ENCODE peak calls at places on chromosomes 7 and 10, in six cellular contexts. O is HCT116, V is transverse colon, X is stomach, E is Panc1, D is H1. L is an unnamed sample. For H3K9me3 and H3K4me1, the result is how much of the 10 kb centered on the place peaks cover.

GRCh38 chr10:11243425-11244222 is 226.0 kb downstream of the CELF2 start:
- DNase-seq in D (no peak), O (no peak), V (no peak), E (no peak), X (no peak), L (no peak)

GRCh38 chr10:34539533-34540315 is 275.4 kb downstream of the PARD3 start:
- DNase-seq in V (peak), E (no peak), X (no peak), O (no peak), D (no peak), L (no peak)

GRCh38 chr10:17764142-17764541 is 12.1 kb downstream of the TMEM236 start:
- DNase-seq in X (no peak), E (no peak), O (no peak), D (no peak), V (no peak), L (no peak)

GRCh38 chr7:93551063-93551895 is 23.2 kb downstream of the CALCR start:
- DNase-seq in O (peak), X (no peak), D (no peak), V (no peak), E (peak), L (no peak)

GRCh38 chr7:24721378-24722030 is 35.8 kb downstream of the GSDME start:
- DNase-seq in E (no peak), D (no peak), X (no peak), V (no peak), O (no peak), L (no peak)

GRCh38 chr10:118595598-118596425 is at the start of gene PRLHR:
- DNase-seq in X (no peak), E (no peak), D (no peak), V (no peak), O (no peak), L (no peak)

GRCh38 chr7:80346704-80347103 is 165.2 kb downstream of the GNAT3 start:
- DNase-seq in X (no peak), O (peak), V (no peak), D (no peak), E (peak), L (no peak)

GRCh38 chr10:73867126-73867807 is 7.1 kb downstream of the CAMK2G start:
- DNase-seq in D (no peak), V (no peak), E (no peak), X (no peak), O (no peak), L (no peak)

GRCh38 chr7:124959676-124960075 is 30.1 kb upstream of the POT1 start:
- DNase-seq in V (no peak), D (no peak), X (no peak), O (no peak), E (no peak), L (no peak)

GRCh38 chr10:34145751-34146150 is 669.3 kb downstream of the PARD3 start:
- DNase-seq in O (no peak), X (no peak), V (no peak), D (no peak), E (no peak), L (no peak)

GRCh38 chr7:17619194-17619818 is 320.9 kb downstream of the AHR start:
- DNase-seq in D (no peak), X (no peak), O (no peak), V (no peak), E (no peak), L (no peak)

GRCh38 chr7:27148031-27148775 is 629 bp upstream of the HOXA6 start:
- DNase-seq in D (no peak), E (no peak), O (no peak), X (no peak), V (peak), L (no peak)

GRCh38 chr7:142855401-142855743 is 496 bp downstream of the EPHB6 start:
- DNase-seq in X (no peak), V (no peak), D (no peak), E (no peak), O (no peak), L (no peak)

GRCh38 chr10:127886371-127887051 is 6.2 kb downstream of the CLRN3 start:
- DNase-seq in X (no peak), D (no peak), E (no peak), V (peak), O (no peak), L (peak)

GRCh38 chr7:84450802-84451201 is 256.2 kb upstream of the SEMA3A start:
- DNase-seq in X (no peak), E (no peak), D (no peak), O (no peak), V (no peak), L (no peak)

GRCh38 chr7:130292682-130293257 is at the start of gene CPA4:
- DNase-seq in D (no peak), E (peak), X (no peak), O (peak), V (no peak), L (no peak)

GRCh38 chr10:117399341-117400196 is 24.3 kb upstream of the PDZD8 start:
- DNase-seq in D (no peak), X (no peak), O (no peak), V (no peak), E (no peak), L (no peak)

GRCh38 chr10:63369711-63370110 is 96.1 kb downstream of the JMJD1C start:
- DNase-seq in V (no peak), D (no peak), X (no peak), O (no peak), E (no peak), L (no peak)

GRCh38 chr7:30321992-30322637 is 37.7 kb downstream of the ZNRF2 start:
- DNase-seq in O (no peak), D (no peak), E (no peak), X (no peak), V (no peak), L (no peak)

GRCh38 chr7:135684134-135684533 is 21.8 kb downstream of the STMP1 start:
- DNase-seq in D (no peak), V (no peak), E (no peak), X (no peak), O (no peak), L (no peak)

GRCh38 chr10:97931041-97931440 is 81.4 kb downstream of the GOLGA7B start:
- DNase-seq in V (no peak), O (no peak), E (no peak), X (no peak), D (no peak), L (no peak)

GRCh38 chr10:43981232-43981631 is 332.6 kb upstream of the ZNF32 start:
- DNase-seq in O (no peak), D (no peak), V (no peak), E (no peak), X (no peak), L (no peak)

GRCh38 chr7:155538293-155538692 is 8.1 kb downstream of the CNPY1 start:
- DNase-seq in X (no peak), V (no peak), O (no peak), D (no peak), E (no peak), L (no peak)

GRCh38 chr10:30045961-30046360 is 13.4 kb downstream of the JCAD start:
- DNase-seq in X (no peak), V (no peak), O (no peak), E (no peak), D (no peak), L (no peak)

GRCh38 chr7:154409703-154410311 is 357.6 kb downstream of the DPP6 start:
- DNase-seq in E (no peak), O (no peak), V (no peak), X (no peak), D (no peak), L (no peak)

GRCh38 chr7:5315761-5316160 is 33.0 kb downstream of the SLC29A4 start:
- DNase-seq in X (no peak), E (no peak), V (no peak), O (no peak), D (no peak), L (no peak)

GRCh38 chr10:28910960-28911359 is 233.6 kb downstream of the BAMBI start:
- DNase-seq in D (no peak), X (no peak), E (no peak), O (no peak), V (no peak), L (no peak)

GRCh38 chr7:49443515-49443914 is 329.9 kb upstream of the VWC2 start:
- DNase-seq in X (no peak), O (no peak), E (no peak), V (no peak), D (no peak), L (no peak)

GRCh38 chr7:77258593-77258992 is 59.0 kb upstream of the FGL2 start:
- DNase-seq in D (no peak), O (no peak), X (no peak), V (no peak), E (no peak), L (no peak)

GRCh38 chr10:124701881-124702656 is 42.1 kb downstream of the FAM53B start:
- DNase-seq in V (peak), O (no peak), D (no peak), E (no peak), X (no peak), L (no peak)

GRCh38 chr10:102422586-102423129 is 2.0 kb downstream of the FBXL15 start:
- DNase-seq in X (peak), O (peak), D (peak), V (peak), E (peak), L (peak)

GRCh38 chr7:67738958-67739357 is 742.3 kb downstream of the TYW1 start:
- DNase-seq in X (no peak), O (no peak), E (no peak), V (no peak), D (no peak), L (no peak)

GRCh38 chr10:31031205-31031665 is 430 bp downstream of the ZNF438 start:
- DNase-seq in X (peak), V (no peak), E (peak), D (no peak), O (no peak), L (no peak)

GRCh38 chr7:143375298-143376034 is 5.7 kb upstream of the ZYX start:
- DNase-seq in E (no peak), O (no peak), X (no peak), V (no peak), D (no peak), L (no peak)

GRCh38 chr7:37187179-37187578 is 261.5 kb downstream of the ELMO1 start:
- DNase-seq in E (no peak), D (no peak), X (no peak), O (no peak), V (no peak), L (no peak)

GRCh38 chr10:44261710-44262455 is 123.0 kb downstream of the CXCL12 start:
- DNase-seq in E (no peak), X (no peak), V (no peak), O (no peak), D (no peak), L (peak)

GRCh38 chr7:102260856-102261255 is 25.8 kb upstream of the SH2B2 start:
- DNase-seq in E (no peak), O (no peak), X (no peak), D (no peak), V (no peak), L (no peak)

GRCh38 chr7:34320412-34320811 is 337.6 kb upstream of the NPSR1 start:
- DNase-seq in X (no peak), V (no peak), D (no peak), O (no peak), E (no peak), L (peak)

GRCh38 chr7:93194368-93194767 is 31.9 kb downstream of the HEPACAM2 start:
- DNase-seq in E (no peak), V (no peak), O (no peak), X (no peak), D (no peak), L (no peak)

GRCh38 chr7:118298771-118299170 is 74.3 kb downstream of the ANKRD7 start:
- DNase-seq in X (no peak), D (no peak), V (no peak), O (no peak), E (no peak), L (no peak)
- H3K9me3 ChIP-seq in X (under half), D (under half), V (under half), O (under half), E (under half), L (under half)

DNA sequence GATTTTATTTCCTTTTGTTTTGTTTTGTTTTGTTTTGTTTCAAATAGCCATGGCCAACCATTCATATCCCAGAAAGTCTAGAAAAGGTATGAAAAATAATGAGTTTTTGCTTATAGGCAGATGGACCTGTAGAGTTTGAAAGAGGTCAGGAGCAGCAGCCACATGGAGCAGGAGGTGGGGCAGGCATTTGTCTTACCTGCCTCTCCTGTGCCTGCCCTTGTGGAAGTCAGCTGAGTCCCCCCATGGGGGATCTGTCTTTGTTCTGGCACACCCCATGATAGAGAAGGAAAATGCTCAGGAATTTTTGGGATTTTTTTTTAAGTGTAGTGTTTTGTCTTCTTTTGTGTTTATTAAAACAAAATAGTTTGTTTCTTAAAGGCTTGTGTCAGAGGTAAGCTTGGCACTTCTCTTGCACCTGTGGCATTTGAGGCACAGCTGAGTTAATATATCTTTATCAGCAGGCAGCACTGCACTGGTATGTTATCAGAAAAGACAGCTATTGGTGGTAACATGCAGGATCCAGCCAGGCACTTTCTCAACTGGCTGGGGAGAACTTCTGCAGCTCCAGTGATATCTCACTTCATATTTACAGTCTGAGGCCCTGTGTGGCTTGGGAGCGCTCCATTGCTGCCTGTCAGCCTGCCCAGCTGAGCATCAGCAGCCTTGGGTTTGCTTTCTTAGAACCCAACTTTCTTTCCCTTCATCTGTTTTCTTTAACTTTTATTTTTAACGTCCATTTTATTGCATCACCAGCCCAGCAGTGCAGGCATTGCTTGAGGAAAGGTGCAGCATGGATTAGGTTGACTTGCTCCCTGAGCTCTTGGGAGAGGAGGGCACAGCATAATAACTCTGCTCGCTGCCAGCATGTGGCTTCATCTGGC is 44.4 kb downstream of the LRRC4 start:
- DNase-seq in O (no peak), E (no peak), X (peak), V (no peak), D (no peak), L (no peak)
- H3K4me1 ChIP-seq in O (under half), E (under half), X (half or more), V (under half), D (under half), L (under half)

GRCh38 chr10:5297466-5297865 is 67.3 kb upstream of the UCN3 start:
- DNase-seq in O (no peak), D (no peak), E (no peak), V (no peak), X (no peak), L (peak)
- TF ChIP-seq POLR2AphosphoS5 in O (no peak), D (no peak), E (no peak), V (no peak), X (no peak), L (no peak)

DNA sequence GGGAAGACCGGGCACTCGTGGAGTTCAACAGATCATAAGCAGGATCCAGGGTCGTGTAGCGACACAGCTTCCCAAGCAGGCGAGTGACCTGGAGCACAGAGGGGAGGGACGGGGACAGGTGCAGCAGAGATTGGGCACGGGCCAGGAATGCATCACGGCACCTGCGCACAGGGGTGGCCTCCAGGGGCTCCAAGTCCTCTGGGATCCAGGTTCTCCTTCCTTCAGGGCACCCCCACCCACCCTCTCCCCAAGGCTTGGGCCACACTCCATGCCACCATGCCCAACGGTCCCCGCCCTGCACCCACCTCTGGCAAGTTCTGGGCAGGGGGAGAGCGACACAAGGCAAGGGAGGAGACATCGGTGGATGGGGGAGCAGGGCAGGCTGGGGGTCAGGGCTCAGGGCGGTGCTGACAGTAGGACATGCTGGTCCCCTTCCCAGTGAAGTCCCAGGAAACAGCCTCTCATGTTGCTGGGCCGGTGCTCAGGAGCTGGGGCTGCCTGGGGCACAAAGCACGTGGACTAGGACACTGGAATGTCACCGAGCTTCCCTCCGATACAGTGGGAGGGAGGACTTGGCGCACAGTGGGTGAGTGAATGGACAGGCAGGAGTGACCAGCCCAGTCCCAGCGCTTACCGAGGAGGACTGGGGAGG is 597.3 kb downstream of the PTPRN2 start:
- DNase-seq in D (no peak), O (no peak), V (no peak), E (no peak), X (no peak), L (no peak)
- H3K9me3 ChIP-seq in D (under half), O (under half), V (under half), E (under half), X (under half), L (under half)

L was measured in esophagus muscularis mucosa.